ENCODE peak calls at places on chromosome 18, in four cellular contexts. T is sigmoid colon, H is breast epithelium, Z is lower lobe of right lung. G is an unnamed sample.

GRCh38 chr18:48934708-48935432 is 15.9 kb downstream of the SMAD7 start:
- DNase-seq in H (no peak), Z (no peak), T (peak), G (peak)

GRCh38 chr18:44912740-44913478 is 232.2 kb downstream of the SETBP1 start:
- DNase-seq in T (no peak), Z (no peak), H (no peak), G (no peak)

GRCh38 chr18:45731706-45732105 is 7.7 kb downstream of the SLC14A1 start:
- DNase-seq in Z (no peak), H (no peak), T (no peak), G (no peak)

GRCh38 chr18:66687635-66688034 is 83.7 kb upstream of the CDH19 start:
- DNase-seq in T (no peak), H (no peak), Z (no peak), G (no peak)

GRCh38 chr18:58037163-58037562 is 6.9 kb upstream of the NEDD4L start:
- DNase-seq in H (no peak), Z (no peak), T (no peak), G (no peak)

GRCh38 chr18:40904295-40904694 is 1050.7 kb upstream of the PIK3C3 start:
- DNase-seq in T (no peak), Z (no peak), H (no peak), G (no peak)

GRCh38 chr18:5237083-5237722 is 40.1 kb upstream of the AKAIN1 start:
- DNase-seq in T (peak), H (no peak), Z (no peak), G (peak)

GRCh38 chr18:49911414-49911813 is 98.1 kb upstream of the ACAA2 start:
- DNase-seq in Z (no peak), T (no peak), H (no peak), G (peak)

GRCh38 chr18:10312316-10313015 is 142.0 kb upstream of the APCDD1 start:
- DNase-seq in Z (no peak), T (no peak), H (no peak), G (no peak)

GRCh38 chr18:23943903-23944624 is 70.5 kb upstream of the TTC39C start:
- DNase-seq in Z (no peak), H (no peak), T (peak), G (peak)

GRCh38 chr18:14976736-14977430 is 228.9 kb downstream of the ANKRD30B start:
- DNase-seq in T (no peak), H (no peak), Z (no peak), G (peak)

GRCh38 chr18:22831441-22831904 is 101.7 kb upstream of the RBBP8 start:
- DNase-seq in H (no peak), T (no peak), Z (no peak), G (peak)

GRCh38 chr18:79603321-79604204 is 76.0 kb upstream of the CTDP1 start:
- DNase-seq in H (no peak), Z (peak), T (peak), G (no peak)

GRCh38 chr18:32529737-32530420 is 59.2 kb upstream of the GAREM1 start:
- DNase-seq in Z (no peak), T (no peak), H (no peak), G (no peak)

GRCh38 chr18:22257022-22257543 is 87.7 kb downstream of the GATA6 start:
- DNase-seq in H (no peak), T (no peak), Z (no peak), G (no peak)

GRCh38 chr18:2919600-2919999 is 72.8 kb downstream of the EMILIN2 start:
- DNase-seq in T (no peak), Z (no peak), H (no peak), G (no peak)

GRCh38 chr18:36284671-36285295 is 12.7 kb upstream of the FHOD3 start:
- DNase-seq in H (no peak), Z (no peak), T (no peak), G (peak)

GRCh38 chr18:46028536-46028891 is 43.5 kb downstream of the PSTPIP2 start:
- DNase-seq in T (no peak), Z (no peak), H (no peak), G (no peak)

GRCh38 chr18:67496469-67496868 is 20.1 kb downstream of the DSEL start:
- DNase-seq in Z (no peak), T (no peak), H (no peak), G (no peak)

GRCh38 chr18:54229660-54230059 is 5.2 kb upstream of the MBD2 start:
- DNase-seq in H (no peak), Z (no peak), T (no peak), G (no peak)

GRCh38 chr18:5879479-5879882 is 15.8 kb downstream of the TMEM200C start:
- DNase-seq in T (no peak), H (no peak), Z (no peak), G (peak)

GRCh38 chr18:10274327-10274726 is 180.1 kb upstream of the APCDD1 start:
- DNase-seq in H (no peak), T (peak), Z (no peak), G (peak)

GRCh38 chr18:62339106-62339988 is 14.2 kb downstream of the TNFRSF11A start:
- DNase-seq in Z (no peak), H (no peak), T (no peak), G (peak)

GRCh38 chr18:48834421-48835011 is 116.2 kb downstream of the SMAD7 start:
- DNase-seq in T (peak), Z (peak), H (peak), G (peak)

GRCh38 chr18:23212161-23212560 is 76.9 kb downstream of the CABLES1 start:
- DNase-seq in H (no peak), T (no peak), Z (no peak), G (no peak)

GRCh38 chr18:63100626-63100900 is 219.0 kb downstream of the BCL2 start:
- DNase-seq in H (no peak), Z (no peak), T (no peak), G (no peak)

GRCh38 chr18:33744032-33744697 is 166.1 kb downstream of the ASXL3 start:
- DNase-seq in Z (no peak), H (no peak), T (no peak), G (no peak)
- TF ChIP-seq CTCF in Z (no peak), H (no peak), T (no peak), G (peak)

GRCh38 chr18:53115876-53116585 is 776.0 kb downstream of the DCC start:
- DNase-seq in Z (no peak), T (no peak), H (no peak), G (no peak)
- H3K4me3 ChIP-seq in Z (no peak), T (no peak), H (peak), G (no peak)

GRCh38 chr18:27250471-27250870 is 65.4 kb upstream of the CHST9 start:
- DNase-seq in T (no peak), H (no peak), Z (no peak), G (no peak)
- TF ChIP-seq CTCF in T (no peak), H (no peak), Z (no peak), G (no peak)

DNA sequence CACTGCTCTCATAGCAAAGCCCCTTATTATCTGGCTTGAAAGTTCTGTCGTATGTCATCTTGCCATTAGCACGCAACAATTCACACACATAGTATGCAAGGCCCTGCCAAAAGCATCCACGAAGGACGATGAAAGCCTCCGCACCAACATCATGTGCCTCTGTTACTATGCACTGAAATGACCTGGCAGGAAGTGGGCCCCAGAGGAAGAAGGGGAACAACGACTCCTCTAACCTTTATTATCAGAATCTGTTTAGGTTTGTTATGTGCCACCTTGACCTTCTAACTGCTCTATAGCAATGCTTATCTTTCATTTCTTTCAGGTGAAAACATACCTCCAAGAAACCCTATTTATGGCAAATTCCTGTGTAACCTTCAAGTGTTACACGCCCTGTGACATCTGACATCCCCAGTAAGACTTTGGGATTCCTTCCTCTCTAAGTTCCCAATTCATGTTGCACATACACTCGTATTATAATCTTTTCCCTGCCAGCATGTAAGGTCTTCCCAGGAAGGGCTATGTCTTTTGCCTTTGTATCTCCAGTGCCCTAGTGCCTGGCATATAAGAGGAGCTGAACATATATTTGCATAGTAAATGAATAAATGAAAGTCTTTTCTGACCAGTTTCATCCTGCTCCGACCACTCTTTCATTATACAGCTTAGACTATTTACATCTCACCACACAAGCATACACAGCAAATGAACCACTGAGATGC is 7.0 kb upstream of the NDUFV2 start:
- DNase-seq in T (peak), H (no peak), Z (no peak), G (peak)
- H3K4me3 ChIP-seq in T (no peak), H (no peak), Z (no peak), G (no peak)

DNA sequence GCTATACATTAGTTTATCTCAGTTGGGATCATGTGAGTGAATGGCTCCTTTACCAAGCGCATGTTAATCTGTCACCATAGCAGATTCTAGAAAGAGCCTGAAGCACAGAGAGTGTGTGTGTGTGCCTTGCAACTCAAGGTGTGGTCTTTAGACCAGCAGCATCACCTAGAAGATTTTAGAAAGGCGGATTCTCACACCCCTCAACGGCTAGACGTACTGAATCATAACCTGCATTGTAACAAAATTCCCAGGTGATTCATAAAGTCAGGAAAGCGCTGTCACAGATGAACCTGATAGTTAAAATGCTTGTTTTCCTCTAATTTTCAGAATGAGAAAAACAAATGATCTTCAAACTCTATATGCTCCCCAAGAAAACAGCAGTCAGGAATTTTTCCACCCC is 45.5 kb upstream of the MAPRE2 start:
- DNase-seq in H (no peak), T (no peak), Z (no peak), G (no peak)
- TF ChIP-seq CTCF in H (no peak), T (no peak), Z (no peak), G (no peak)

GRCh38 chr18:73408434-73408833 is 540.6 kb upstream of the NETO1 start:
- DNase-seq in Z (no peak), T (no peak), H (no peak), G (peak)
- H3K4me3 ChIP-seq in Z (no peak), T (no peak), H (no peak), G (no peak)